ENCODE peak calls at places on chromosomes 11 and 22, in five cellular contexts. U, B, I, Q and J are unnamed samples.

GRCh38 chr11:43360361-43361032 is 1.8 kb downstream of the TTC17 start:
- DNase-seq in B (no peak), Q (peak; percentile 42), U (no peak), I (no peak), J (no peak)

GRCh38 chr22:21712751-21713427 is 22.7 kb downstream of the YPEL1 start:
- DNase-seq in B (peak; percentile 68), Q (peak; percentile 78), U (no peak), I (peak; percentile 91), J (peak; percentile 62)

GRCh38 chr22:27754247-27754887 is 47.2 kb downstream of the MN1 start:
- DNase-seq in B (no peak), U (peak; percentile 59), I (no peak), Q (no peak), J (no peak)

GRCh38 chr11:102293873-102294601 is 23.2 kb upstream of the BIRC3 start:
- DNase-seq in Q (peak; percentile 66), U (no peak), I (no peak), B (peak; percentile 62), J (no peak)

GRCh38 chr11:3094223-3094824 is 37.1 kb upstream of the CARS1 start:
- DNase-seq in I (peak; percentile 44), B (no peak), Q (no peak), U (no peak), J (no peak)

GRCh38 chr11:64970731-64971151 is 1.2 kb downstream of the MAJIN start:
- DNase-seq in I (no peak), Q (no peak), U (no peak), B (no peak), J (peak; percentile 38)

GRCh38 chr11:66407651-66408050 is 13.2 kb upstream of the NPAS4 start:
- DNase-seq in U (no peak), Q (no peak), I (no peak), B (no peak), J (no peak)

GRCh38 chr11:124736738-124737137 is 3.0 kb upstream of the NRGN start:
- DNase-seq in U (no peak), I (no peak), B (no peak), Q (no peak), J (no peak)

GRCh38 chr11:19316434-19316833 is 75.7 kb upstream of the E2F8 start:
- DNase-seq in U (no peak), I (peak; percentile 56), B (no peak), Q (no peak), J (no peak)

GRCh38 chr22:17920145-17920605 is 104.2 kb downstream of the MICAL3 start:
- DNase-seq in U (peak; percentile 81), B (no peak), I (peak; percentile 91), Q (peak; percentile 62), J (no peak)
- TF ChIP-seq POLR2A in U (no peak), B (no peak), I (peak; percentile 75), Q (no peak), J (no peak)

GRCh38 chr11:12251651-12252560 is 125.5 kb upstream of the PARVA start:
- DNase-seq in B (no peak), I (no peak), U (no peak), Q (no peak), J (no peak)

GRCh38 chr11:12247543-12248287 is 129.7 kb upstream of the PARVA start:
- DNase-seq in Q (no peak), B (no peak), U (no peak), I (no peak), J (no peak)

GRCh38 chr11:12248330-12248729 is 129.0 kb upstream of the PARVA start:
- DNase-seq in U (no peak), Q (peak; percentile 57), B (no peak), I (peak; percentile 75), J (no peak)

GRCh38 chr11:12246989-12247388 is 130.4 kb upstream of the PARVA start:
- DNase-seq in U (no peak), Q (no peak), I (no peak), B (no peak), J (no peak)

GRCh38 chr11:12249590-12250260 is 127.6 kb upstream of the PARVA start:
- DNase-seq in I (no peak), Q (no peak), U (no peak), B (no peak), J (no peak)
- TF ChIP-seq POLR2A in I (no peak), Q (no peak), U (no peak), B (no peak), J (no peak)

GRCh38 chr11:27468643-27469332 is 3.8 kb downstream of the LGR4 start:
- DNase-seq in Q (peak; percentile 29), U (no peak), B (no peak), I (no peak), J (no peak)
- TF ChIP-seq POLR2A in Q (no peak), U (no peak), B (no peak), I (peak; percentile 6), J (no peak)

GRCh38 chr11:57427692-57428082 is 766 bp upstream of the SLC43A3 start:
- DNase-seq in Q (peak; percentile 57), B (no peak), U (no peak), I (no peak), J (no peak)

GRCh38 chr11:57426439-57426753 is 525 bp downstream of the SLC43A3 start:
- DNase-seq in U (no peak), Q (no peak), B (no peak), I (no peak), J (no peak)

GRCh38 chr11:57428643-57429042 is 1.7 kb upstream of the SLC43A3 start:
- DNase-seq in I (no peak), Q (no peak), B (no peak), U (no peak), J (no peak)

GRCh38 chr11:57425565-57426438 is 1.1 kb downstream of the SLC43A3 start:
- DNase-seq in Q (peak; percentile 14), U (peak; percentile 79), I (peak; percentile 65), B (no peak), J (no peak)

DNA sequence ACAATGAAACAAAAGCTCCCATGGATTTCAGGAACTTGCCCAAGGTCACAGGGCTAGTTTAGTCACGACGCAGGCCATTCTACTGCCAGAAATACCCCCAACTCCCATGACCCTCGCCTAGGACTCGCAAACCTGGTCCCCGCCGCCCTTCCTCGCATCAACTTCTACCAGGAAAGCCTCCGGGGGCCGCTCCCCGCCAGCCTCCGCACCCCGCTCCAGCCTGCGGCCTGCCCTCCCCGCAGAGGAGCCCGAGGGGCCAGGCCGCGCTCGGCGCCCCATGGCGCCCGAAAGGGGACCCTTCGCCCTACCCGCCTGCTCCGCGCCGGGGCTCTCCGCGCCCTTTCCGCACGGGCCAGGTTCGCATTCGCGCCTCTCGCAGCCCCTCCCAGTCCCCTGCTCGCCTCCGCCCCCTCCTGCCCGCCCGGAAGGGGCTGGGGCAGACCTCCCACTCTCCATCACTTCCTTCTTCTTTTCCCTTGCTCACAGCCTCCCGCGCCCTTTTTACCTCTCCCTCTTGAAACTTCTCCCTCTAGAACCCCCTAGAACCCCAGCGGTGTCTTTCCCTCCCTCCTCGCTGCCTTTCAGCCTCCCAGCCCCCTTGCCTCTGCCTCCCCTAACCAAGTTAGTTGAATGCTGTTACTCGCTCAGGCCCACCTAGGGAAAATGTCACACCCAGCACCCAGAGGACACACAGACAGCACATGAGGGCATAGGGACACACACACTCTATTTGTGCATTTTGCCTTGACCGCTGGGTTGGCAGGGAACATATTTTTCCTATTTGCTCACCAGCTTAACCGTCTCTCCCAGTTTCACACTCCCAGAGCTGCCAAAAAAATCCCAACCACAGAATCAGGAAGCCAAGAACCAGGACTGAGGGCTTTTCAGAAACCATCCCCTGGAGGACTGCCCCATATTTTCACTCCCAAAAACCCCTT is at the start of gene SLC43A3:
- DNase-seq in B (no peak), U (peak; percentile 93), Q (peak; percentile 82), I (peak; percentile 85), J (peak; percentile 52)
- TF ChIP-seq POLR2A in B (peak; percentile 9), U (no peak), Q (no peak), I (peak; percentile 21), J (peak; percentile 43)

DNA sequence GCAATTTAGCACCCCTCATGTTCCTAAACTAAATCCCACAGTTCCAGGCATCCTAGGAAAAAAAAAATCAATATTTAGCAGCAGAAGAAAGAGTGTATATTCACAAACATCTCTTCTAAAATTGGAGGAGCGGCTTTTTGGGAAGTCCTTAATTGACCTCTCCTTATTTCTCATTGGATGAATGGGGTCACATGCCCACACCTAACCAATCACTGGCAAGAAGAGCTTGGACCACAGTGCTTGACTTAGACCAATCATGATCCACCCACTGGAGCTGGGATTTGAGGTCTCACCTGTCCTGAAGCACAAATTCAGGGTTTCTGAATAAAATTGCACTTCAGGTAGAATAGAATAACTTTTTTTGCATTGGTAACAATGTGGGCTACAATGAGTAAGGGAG is 16.0 kb downstream of the CD44 start:
- DNase-seq in Q (no peak), I (no peak), B (no peak), U (no peak), J (no peak)
- TF ChIP-seq POLR2A in Q (no peak), I (no peak), B (no peak), U (no peak), J (no peak)

DNA sequence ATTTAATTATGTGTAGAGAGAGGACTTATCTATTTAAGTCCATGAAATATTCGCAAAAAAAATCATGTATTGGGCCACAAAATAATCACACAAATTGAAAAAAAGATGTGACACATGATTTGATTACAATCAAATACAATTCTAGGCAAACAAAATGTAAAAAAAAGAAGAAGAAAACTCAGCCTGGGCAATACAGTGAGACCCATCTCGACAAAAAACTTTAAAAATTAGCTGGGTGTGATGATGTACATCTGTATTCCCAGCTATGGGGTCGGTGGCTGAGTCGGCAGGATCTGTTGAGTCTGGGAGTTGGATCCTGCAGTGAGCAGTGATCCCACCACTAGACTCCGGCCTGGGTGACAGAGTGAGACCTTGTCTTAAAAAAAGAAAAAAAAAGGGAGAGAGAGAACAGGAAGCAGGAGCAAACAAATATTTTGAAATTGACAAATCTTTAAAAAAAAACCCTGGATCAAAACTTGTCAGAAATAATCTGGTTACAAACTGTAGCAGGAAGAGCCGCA is 3.1 kb upstream of the TYMP start:
- DNase-seq in Q (no peak), I (no peak), U (peak; percentile 72), B (no peak), J (no peak)
- TF ChIP-seq POLR2A in Q (no peak), I (no peak), U (no peak), B (no peak), J (no peak)

GRCh38 chr22:23969071-23969470 is 2.4 kb downstream of the DDTL start:
- DNase-seq in U (no peak), B (no peak), Q (no peak), I (no peak), J (no peak)
- TF ChIP-seq POLR2A in U (no peak), B (no peak), Q (no peak), I (no peak), J (no peak)

GRCh38 chr11:67507891-67508485 is at the start of gene CDK2AP2:
- DNase-seq in U (peak; percentile 100), Q (peak; percentile 100), I (peak; percentile 100), B (peak; percentile 99), J (peak; percentile 98)
- TF ChIP-seq POLR2A in U (peak; percentile 83), Q (peak; percentile 28), I (peak; percentile 82), B (peak; percentile 26), J (peak; percentile 61)